ENCODE peak calls at places on chromosomes 12 and 14, in seven cellular contexts. G is psoas muscle, B is RWPE1, A is neural crest cell, U is fibroblast of mammary gland, W is cardiac muscle cell, E is astrocyte of the cerebellum. Q is an unnamed sample.

GRCh38 chr14:105498430-105499255 is 7.6 kb downstream of the TEDC1 start:
- DNase-seq in U (no peak), E (no peak), A (no peak), W (no peak), G (peak; percentile 42), B (no peak), Q (no peak)

GRCh38 chr12:99232324-99232723 is 415.2 kb upstream of the GARIN6 start:
- DNase-seq in A (no peak), W (no peak), G (no peak), E (no peak), B (no peak), U (no peak), Q (no peak)

GRCh38 chr14:91170504-91171121 is 56.7 kb downstream of the DGLUCY start:
- DNase-seq in W (peak; percentile 17), A (no peak), E (peak; percentile 15), U (no peak), B (no peak), G (peak; percentile 83), Q (no peak)

GRCh38 chr14:21039585-21040369 is 2.4 kb upstream of the RNASE7 start:
- DNase-seq in W (peak; percentile 86), B (peak; percentile 72), E (peak; percentile 50), A (no peak), G (peak; percentile 70), U (peak; percentile 73), Q (peak; percentile 41)

GRCh38 chr12:53052419-53053222 is 2.8 kb downstream of the TNS2 start:
- DNase-seq in G (peak; percentile 97), A (no peak), U (peak; percentile 84), W (peak; percentile 92), E (peak; percentile 55), B (no peak), Q (no peak)

GRCh38 chr12:22234561-22234960 is 99.9 kb downstream of the ST8SIA1 start:
- DNase-seq in E (peak; percentile 55), A (no peak), B (peak; percentile 6), U (peak; percentile 89), G (no peak), W (peak; percentile 48), Q (no peak)

GRCh38 chr12:52371716-52372115 is 4.4 kb upstream of the KRT85 start:
- DNase-seq in B (no peak), A (no peak), G (no peak), U (no peak), E (no peak), W (no peak), Q (no peak)

GRCh38 chr12:100612557-100612956 is 39.1 kb downstream of the GAS2L3 start:
- DNase-seq in B (no peak), E (no peak), W (no peak), A (no peak), U (no peak), G (no peak), Q (no peak)

GRCh38 chr14:60304509-60304908 is 55.5 kb downstream of the PPM1A start:
- DNase-seq in G (no peak), E (no peak), U (no peak), B (no peak), A (no peak), W (no peak), Q (no peak)

GRCh38 chr12:58509116-58509885 is 411.0 kb downstream of the LRIG3 start:
- DNase-seq in B (peak; percentile 30), U (peak; percentile 91), W (peak; percentile 60), G (no peak), A (no peak), E (no peak), Q (no peak)

GRCh38 chr12:131314524-131315090 is 360.9 kb downstream of the ADGRD1 start:
- DNase-seq in G (no peak), W (no peak), E (no peak), U (no peak), A (no peak), B (no peak), Q (no peak)

GRCh38 chr14:56310643-56311042 is 192.4 kb downstream of the PELI2 start:
- DNase-seq in E (no peak), B (no peak), G (no peak), W (peak; percentile 54), U (no peak), A (no peak), Q (no peak)

GRCh38 chr14:95045836-95046430 is 111.4 kb downstream of the DICER1 start:
- DNase-seq in G (no peak), B (no peak), U (no peak), E (no peak), A (no peak), W (no peak), Q (no peak)

GRCh38 chr12:103965590-103966407 is at the start of gene TDG:
- DNase-seq in E (peak; percentile 98), A (peak; percentile 91), B (peak; percentile 97), U (peak; percentile 99), G (peak; percentile 99), W (peak; percentile 100), Q (peak; percentile 98)

GRCh38 chr12:10968765-10969456 is 17.8 kb downstream of the TAS2R50 start:
- DNase-seq in E (peak; percentile 85), W (peak; percentile 90), G (peak; percentile 53), B (no peak), A (no peak), U (peak; percentile 81), Q (no peak)

GRCh38 chr12:110355080-110355479 is 48.4 kb downstream of the ANAPC7 start:
- DNase-seq in G (no peak), B (peak; percentile 44), A (peak; percentile 19), W (no peak), U (no peak), E (no peak), Q (peak; percentile 32)

GRCh38 chr12:12660201-12660600 is 35.8 kb downstream of the GPR19 start:
- DNase-seq in B (no peak), A (no peak), U (no peak), W (peak; percentile 27), E (no peak), G (no peak), Q (no peak)

GRCh38 chr14:90675399-90675798 is 140.8 kb downstream of the TTC7B start:
- DNase-seq in G (peak; percentile 84), B (no peak), E (no peak), U (peak; percentile 68), W (peak; percentile 48), A (no peak), Q (no peak)

GRCh38 chr14:96626121-96626768 is 124.1 kb downstream of the PAPOLA start:
- DNase-seq in B (no peak), G (peak; percentile 17), A (no peak), U (no peak), E (no peak), W (no peak), Q (no peak)

GRCh38 chr14:23056956-23057756 is at the start of gene CDH24:
- DNase-seq in E (peak; percentile 36), G (peak; percentile 76), B (peak; percentile 82), W (peak; percentile 79), U (peak; percentile 50), A (peak; percentile 72), Q (no peak)

GRCh38 chr14:34498684-34499412 is 36.8 kb upstream of the SPTSSA start:
- DNase-seq in U (peak; percentile 38), W (peak; percentile 34), E (no peak), A (no peak), G (no peak), B (peak; percentile 39), Q (peak; percentile 40)
- TF ChIP-seq CTCF in U (peak; percentile 38), W (peak; percentile 27), E (peak; percentile 32), A (peak; percentile 44), G (peak; percentile 47), B (no peak), Q (peak; percentile 75)

DNA sequence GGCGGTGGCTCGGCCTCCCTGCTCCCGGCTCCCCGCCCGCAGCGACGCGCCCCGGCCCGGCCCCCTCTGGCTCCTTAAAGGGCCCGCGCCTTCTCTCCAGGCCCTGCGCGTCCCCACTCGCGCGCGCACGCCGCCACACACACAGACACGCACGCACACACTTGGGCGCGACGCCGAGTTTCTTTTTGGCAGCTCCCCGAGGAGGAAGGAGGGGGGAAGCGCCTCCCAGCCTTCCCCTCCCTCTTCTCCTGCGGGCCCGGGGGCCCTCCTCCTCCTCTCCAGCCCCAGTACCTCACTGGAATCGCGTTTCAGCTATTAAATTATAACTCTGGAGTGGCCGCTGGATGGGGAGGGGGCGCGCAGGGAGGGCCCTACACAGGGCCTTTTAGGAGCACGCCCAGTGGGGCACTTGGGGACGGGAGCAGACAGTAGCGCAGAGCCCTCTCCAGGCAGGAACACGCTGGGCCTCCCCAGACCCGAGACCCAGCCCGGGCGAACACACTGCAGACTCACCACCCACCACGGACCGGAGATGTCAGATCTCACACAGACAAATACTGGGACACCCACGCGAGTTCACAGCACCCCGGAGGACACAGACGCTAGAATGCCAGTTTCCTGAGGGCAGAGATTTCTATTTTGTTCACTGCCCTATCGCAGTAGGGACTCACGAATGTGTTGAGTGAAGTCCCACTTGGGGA is 411 bp upstream of the NCOR2 start:
- DNase-seq in U (peak; percentile 91), A (peak; percentile 60), B (peak; percentile 89), E (peak; percentile 94), G (peak; percentile 96), W (peak; percentile 99), Q (no peak)
- TF ChIP-seq CTCF in U (no peak), A (no peak), B (no peak), E (no peak), G (no peak), W (no peak), Q (no peak)

GRCh38 chr14:99981806-99982205 is 83.4 kb upstream of the EVL start:
- DNase-seq in B (no peak), W (no peak), A (no peak), U (no peak), G (no peak), E (no peak), Q (no peak)

GRCh38 chr14:99986416-99986815 is 78.8 kb upstream of the EVL start:
- DNase-seq in B (no peak), U (peak; percentile 87), W (no peak), E (no peak), G (no peak), A (no peak), Q (no peak)

GRCh38 chr14:99983251-99984012 is 81.8 kb upstream of the EVL start:
- DNase-seq in W (no peak), A (no peak), E (no peak), B (no peak), G (no peak), U (no peak), Q (no peak)

GRCh38 chr14:99980299-99980698 is 84.9 kb upstream of the EVL start:
- DNase-seq in W (no peak), B (no peak), U (no peak), G (no peak), A (no peak), E (no peak), Q (no peak)

GRCh38 chr14:99982449-99983250 is 82.6 kb upstream of the EVL start:
- DNase-seq in E (peak; percentile 44), U (peak; percentile 75), W (peak; percentile 81), B (peak; percentile 72), G (no peak), A (peak; percentile 69), Q (peak; percentile 34)
- TF ChIP-seq CTCF in E (peak; percentile 90), U (peak; percentile 95), W (peak; percentile 83), B (peak; percentile 89), G (peak; percentile 87), A (peak; percentile 92), Q (peak; percentile 87)

DNA sequence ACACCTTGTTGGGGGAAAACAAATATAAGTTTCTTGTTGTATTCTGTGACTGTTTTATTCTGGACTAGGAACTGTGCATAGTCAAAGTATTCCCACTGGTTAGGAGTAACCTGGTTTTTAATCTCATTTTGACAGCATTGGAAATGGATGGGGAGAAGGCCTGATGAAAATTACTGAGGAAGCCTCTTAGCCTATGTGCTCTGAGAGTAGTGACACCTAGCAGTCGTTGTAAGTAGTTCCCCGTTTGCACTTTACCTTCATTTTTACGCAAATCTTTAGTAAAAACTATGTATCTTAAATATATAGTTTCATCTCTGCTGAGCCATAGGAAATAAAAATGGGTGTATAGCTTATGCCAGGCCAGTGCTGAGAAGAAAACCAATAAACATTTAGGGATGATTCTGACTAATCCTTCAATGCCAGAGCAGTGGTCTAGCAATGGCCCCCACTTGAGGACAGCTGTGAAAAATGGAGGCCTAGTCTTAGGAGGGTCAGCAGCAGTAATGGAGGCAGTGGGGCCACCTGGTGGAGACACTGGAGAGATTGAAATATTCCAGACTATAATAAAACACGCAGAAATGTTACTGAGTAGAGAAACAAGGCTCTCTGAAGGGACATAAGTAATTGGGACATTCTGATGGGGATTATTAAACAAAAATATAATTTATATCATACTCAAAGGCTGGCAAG is 133.2 kb upstream of the NOVA1 start:
- DNase-seq in U (peak; percentile 44), B (peak; percentile 3), E (no peak), W (peak; percentile 53), A (peak; percentile 8), G (peak; percentile 33), Q (no peak)
- TF ChIP-seq CTCF in U (peak; percentile 58), B (peak; percentile 14), E (peak; percentile 42), W (peak; percentile 58), A (peak; percentile 61), G (no peak), Q (no peak)